ENCODE peak calls at places on chromosomes 11 and 22, in five cellular contexts. One of them, this sample, is unnamed. For H3K9me3, the result is how much of the 10 kb centered on the place peaks cover.

GRCh38 chr11:9153651-9154050 is 62.3 kb upstream of the SCUBE2 start:
- DNase-seq in naive thymus-derived CD4-positive, alpha-beta T cell: no peak
- DNase-seq in aorta: no peak
- DNase-seq in AG04450: no peak
- DNase-seq in upper lobe of right lung: no peak
- DNase-seq in this sample: no peak

GRCh38 chr22:30282616-30283046 is 6.7 kb downstream of the CASTOR1 start:
- DNase-seq in naive thymus-derived CD4-positive, alpha-beta T cell: no peak
- DNase-seq in aorta: no peak
- DNase-seq in AG04450: no peak
- DNase-seq in upper lobe of right lung: no peak
- DNase-seq in this sample: no peak

GRCh38 chr11:1603629-1604028 is 4.6 kb downstream of the KRTAP5-3 start:
- DNase-seq in naive thymus-derived CD4-positive, alpha-beta T cell: no peak
- DNase-seq in aorta: no peak
- DNase-seq in AG04450: no peak
- DNase-seq in upper lobe of right lung: no peak
- DNase-seq in this sample: no peak

GRCh38 chr22:29136715-29137700 is 64.2 kb downstream of the KREMEN1 start:
- DNase-seq in naive thymus-derived CD4-positive, alpha-beta T cell: no peak
- DNase-seq in aorta: no peak
- DNase-seq in AG04450: no peak
- DNase-seq in upper lobe of right lung: no peak
- DNase-seq in this sample: no peak

GRCh38 chr22:23119492-23120414 is 22.0 kb downstream of the RSPH14 start:
- DNase-seq in naive thymus-derived CD4-positive, alpha-beta T cell: peak
- DNase-seq in aorta: no peak
- DNase-seq in AG04450: no peak
- DNase-seq in upper lobe of right lung: no peak
- DNase-seq in this sample: peak

GRCh38 chr11:116558504-116559252 is 214.1 kb downstream of the BUD13 start:
- DNase-seq in naive thymus-derived CD4-positive, alpha-beta T cell: no peak
- DNase-seq in aorta: no peak
- DNase-seq in AG04450: no peak
- DNase-seq in upper lobe of right lung: no peak
- DNase-seq in this sample: no peak

GRCh38 chr11:84261707-84262106 is 975.5 kb upstream of the CCDC90B start:
- DNase-seq in naive thymus-derived CD4-positive, alpha-beta T cell: no peak
- DNase-seq in aorta: no peak
- DNase-seq in AG04450: no peak
- DNase-seq in upper lobe of right lung: no peak
- DNase-seq in this sample: no peak

GRCh38 chr22:50144005-50144614 is 26.4 kb upstream of the PANX2 start:
- DNase-seq in naive thymus-derived CD4-positive, alpha-beta T cell: no peak
- DNase-seq in aorta: peak
- DNase-seq in AG04450: no peak
- DNase-seq in upper lobe of right lung: no peak
- DNase-seq in this sample: no peak

GRCh38 chr11:65868076-65868667 is 4.4 kb downstream of the EFEMP2 start:
- DNase-seq in naive thymus-derived CD4-positive, alpha-beta T cell: no peak
- DNase-seq in aorta: peak
- DNase-seq in AG04450: no peak
- DNase-seq in upper lobe of right lung: no peak
- DNase-seq in this sample: no peak

GRCh38 chr11:76148941-76149613 is 57.2 kb downstream of the WNT11 start:
- DNase-seq in naive thymus-derived CD4-positive, alpha-beta T cell: no peak
- DNase-seq in aorta: peak
- DNase-seq in AG04450: no peak
- DNase-seq in upper lobe of right lung: no peak
- DNase-seq in this sample: no peak

GRCh38 chr22:25386538-25386884 is 167.1 kb downstream of the CRYBB2 start:
- DNase-seq in naive thymus-derived CD4-positive, alpha-beta T cell: no peak
- DNase-seq in aorta: no peak
- DNase-seq in AG04450: no peak
- DNase-seq in upper lobe of right lung: no peak
- DNase-seq in this sample: no peak

GRCh38 chr11:104124979-104125378 is 39.0 kb downstream of the PDGFD start:
- DNase-seq in naive thymus-derived CD4-positive, alpha-beta T cell: no peak
- DNase-seq in aorta: no peak
- DNase-seq in AG04450: no peak
- DNase-seq in upper lobe of right lung: no peak
- DNase-seq in this sample: no peak

GRCh38 chr11:10747733-10748132 is 3.3 kb upstream of the CTR9 start:
- DNase-seq in naive thymus-derived CD4-positive, alpha-beta T cell: no peak
- DNase-seq in aorta: no peak
- DNase-seq in AG04450: no peak
- DNase-seq in upper lobe of right lung: no peak
- DNase-seq in this sample: no peak

GRCh38 chr11:45333506-45333971 is 47.4 kb upstream of the SYT13 start:
- DNase-seq in naive thymus-derived CD4-positive, alpha-beta T cell: no peak
- DNase-seq in aorta: no peak
- DNase-seq in AG04450: no peak
- DNase-seq in upper lobe of right lung: no peak
- DNase-seq in this sample: no peak

GRCh38 chr22:44143596-44143995 is 37.1 kb upstream of the PARVG start:
- DNase-seq in naive thymus-derived CD4-positive, alpha-beta T cell: no peak
- DNase-seq in aorta: no peak
- DNase-seq in AG04450: no peak
- DNase-seq in upper lobe of right lung: no peak
- DNase-seq in this sample: no peak

GRCh38 chr22:27512283-27512761 is 289.2 kb downstream of the MN1 start:
- DNase-seq in naive thymus-derived CD4-positive, alpha-beta T cell: no peak
- DNase-seq in aorta: peak
- DNase-seq in AG04450: peak
- DNase-seq in upper lobe of right lung: no peak
- DNase-seq in this sample: no peak

GRCh38 chr22:19874307-19875060 is 19.8 kb upstream of the GNB1L start:
- DNase-seq in naive thymus-derived CD4-positive, alpha-beta T cell: peak
- DNase-seq in aorta: peak
- DNase-seq in AG04450: no peak
- DNase-seq in upper lobe of right lung: peak
- DNase-seq in this sample: peak

GRCh38 chr11:32053151-32053550 is 37.7 kb upstream of the RCN1 start:
- DNase-seq in naive thymus-derived CD4-positive, alpha-beta T cell: no peak
- DNase-seq in aorta: no peak
- DNase-seq in AG04450: no peak
- DNase-seq in upper lobe of right lung: no peak
- DNase-seq in this sample: no peak

GRCh38 chr11:10490398-10491232 is 35.6 kb downstream of the AMPD3 start:
- DNase-seq in naive thymus-derived CD4-positive, alpha-beta T cell: no peak
- DNase-seq in aorta: peak
- DNase-seq in AG04450: peak
- DNase-seq in upper lobe of right lung: no peak
- DNase-seq in this sample: no peak

GRCh38 chr11:44066732-44067131 is 662 bp downstream of the ACCS start:
- DNase-seq in naive thymus-derived CD4-positive, alpha-beta T cell: no peak
- DNase-seq in aorta: no peak
- DNase-seq in AG04450: peak
- DNase-seq in upper lobe of right lung: no peak
- DNase-seq in this sample: no peak

GRCh38 chr11:36885154-36885553 is 287.1 kb upstream of the RAG2 start:
- DNase-seq in naive thymus-derived CD4-positive, alpha-beta T cell: no peak
- DNase-seq in aorta: no peak
- DNase-seq in AG04450: no peak
- DNase-seq in upper lobe of right lung: no peak
- DNase-seq in this sample: no peak

GRCh38 chr22:33896801-33897620 is 23.3 kb downstream of the LARGE1 start:
- DNase-seq in naive thymus-derived CD4-positive, alpha-beta T cell: no peak
- DNase-seq in aorta: no peak
- DNase-seq in AG04450: no peak
- DNase-seq in upper lobe of right lung: no peak
- DNase-seq in this sample: no peak

GRCh38 chr11:131580466-131580865 is 210.1 kb downstream of the NTM start:
- DNase-seq in naive thymus-derived CD4-positive, alpha-beta T cell: no peak
- DNase-seq in aorta: no peak
- DNase-seq in AG04450: no peak
- DNase-seq in upper lobe of right lung: no peak
- DNase-seq in this sample: no peak

GRCh38 chr22:24975813-24976341 is 23.4 kb downstream of the KIAA1671 start:
- DNase-seq in naive thymus-derived CD4-positive, alpha-beta T cell: no peak
- DNase-seq in aorta: peak
- DNase-seq in AG04450: no peak
- DNase-seq in upper lobe of right lung: no peak
- DNase-seq in this sample: no peak

GRCh38 chr11:85076535-85077330 is 550.4 kb downstream of the DLG2 start:
- DNase-seq in naive thymus-derived CD4-positive, alpha-beta T cell: no peak
- DNase-seq in aorta: no peak
- DNase-seq in AG04450: no peak
- DNase-seq in upper lobe of right lung: no peak
- DNase-seq in this sample: no peak

GRCh38 chr11:111980062-111980461 is 42.9 kb downstream of the DIXDC1 start:
- DNase-seq in naive thymus-derived CD4-positive, alpha-beta T cell: no peak
- DNase-seq in aorta: no peak
- DNase-seq in AG04450: no peak
- DNase-seq in upper lobe of right lung: no peak
- DNase-seq in this sample: no peak

DNA sequence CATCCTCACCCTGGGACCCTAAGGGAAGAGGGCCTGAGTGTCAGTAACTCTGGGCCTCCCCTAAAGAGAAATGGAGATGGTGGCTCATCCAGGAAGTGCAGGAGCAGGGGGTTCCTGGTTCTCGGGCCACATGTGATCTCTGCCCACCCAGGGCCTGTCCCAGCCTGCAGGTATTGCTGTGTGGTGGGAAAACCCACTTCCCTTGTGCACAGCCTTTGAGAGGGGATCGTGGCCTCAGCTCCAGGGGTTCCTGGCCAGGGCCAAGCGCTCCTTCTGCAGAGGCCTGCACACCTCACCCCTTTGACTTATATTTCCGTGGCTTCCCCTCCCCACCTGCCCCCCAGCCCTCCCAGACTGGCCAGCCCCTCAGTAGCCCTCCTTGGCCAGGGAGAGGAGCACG is 213.5 kb downstream of the OR4C45 start:
- DNase-seq in naive thymus-derived CD4-positive, alpha-beta T cell: no peak
- DNase-seq in aorta: no peak
- DNase-seq in AG04450: no peak
- DNase-seq in upper lobe of right lung: no peak
- DNase-seq in this sample: no peak
- H3K9me3 ChIP-seq in naive thymus-derived CD4-positive, alpha-beta T cell: under half
- H3K9me3 ChIP-seq in aorta: under half
- H3K9me3 ChIP-seq in AG04450: under half
- H3K9me3 ChIP-seq in upper lobe of right lung: under half
- H3K9me3 ChIP-seq in this sample: under half

GRCh38 chr11:134913391-134913790 is 501.3 kb upstream of the B3GAT1 start:
- DNase-seq in naive thymus-derived CD4-positive, alpha-beta T cell: no peak
- DNase-seq in aorta: no peak
- DNase-seq in AG04450: no peak
- DNase-seq in upper lobe of right lung: no peak
- DNase-seq in this sample: no peak

GRCh38 chr11:134908583-134908982 is 496.5 kb upstream of the B3GAT1 start:
- DNase-seq in naive thymus-derived CD4-positive, alpha-beta T cell: no peak
- DNase-seq in aorta: no peak
- DNase-seq in AG04450: no peak
- DNase-seq in upper lobe of right lung: no peak
- DNase-seq in this sample: no peak

GRCh38 chr11:134915212-134915611 is 503.2 kb upstream of the B3GAT1 start:
- DNase-seq in naive thymus-derived CD4-positive, alpha-beta T cell: no peak
- DNase-seq in aorta: no peak
- DNase-seq in AG04450: no peak
- DNase-seq in upper lobe of right lung: no peak
- DNase-seq in this sample: no peak

GRCh38 chr11:134913999-134914590 is 502.1 kb upstream of the B3GAT1 start:
- DNase-seq in naive thymus-derived CD4-positive, alpha-beta T cell: no peak
- DNase-seq in aorta: no peak
- DNase-seq in AG04450: no peak
- DNase-seq in upper lobe of right lung: no peak
- DNase-seq in this sample: no peak

GRCh38 chr11:134911514-134912180 is 499.6 kb upstream of the B3GAT1 start:
- DNase-seq in naive thymus-derived CD4-positive, alpha-beta T cell: no peak
- DNase-seq in aorta: no peak
- DNase-seq in AG04450: no peak
- DNase-seq in upper lobe of right lung: no peak
- DNase-seq in this sample: no peak
- H3K9me3 ChIP-seq in naive thymus-derived CD4-positive, alpha-beta T cell: under half
- H3K9me3 ChIP-seq in aorta: under half
- H3K9me3 ChIP-seq in AG04450: under half
- H3K9me3 ChIP-seq in upper lobe of right lung: under half
- H3K9me3 ChIP-seq in this sample: under half

GRCh38 chr11:127492025-127492424 is 491.5 kb upstream of the KIRREL3 start:
- DNase-seq in naive thymus-derived CD4-positive, alpha-beta T cell: no peak
- DNase-seq in aorta: no peak
- DNase-seq in AG04450: no peak
- DNase-seq in upper lobe of right lung: no peak
- DNase-seq in this sample: no peak
- H3K9me3 ChIP-seq in naive thymus-derived CD4-positive, alpha-beta T cell: under half
- H3K9me3 ChIP-seq in aorta: under half
- H3K9me3 ChIP-seq in AG04450: under half
- H3K9me3 ChIP-seq in upper lobe of right lung: under half
- H3K9me3 ChIP-seq in this sample: under half

GRCh38 chr22:48338793-48339705 is 1488.6 kb downstream of the BRD1 start:
- DNase-seq in naive thymus-derived CD4-positive, alpha-beta T cell: no peak
- DNase-seq in aorta: peak
- DNase-seq in AG04450: no peak
- DNase-seq in upper lobe of right lung: no peak
- DNase-seq in this sample: no peak
- H3K9me3 ChIP-seq in naive thymus-derived CD4-positive, alpha-beta T cell: under half
- H3K9me3 ChIP-seq in aorta: under half
- H3K9me3 ChIP-seq in AG04450: half or more
- H3K9me3 ChIP-seq in upper lobe of right lung: under half
- H3K9me3 ChIP-seq in this sample: under half

GRCh38 chr11:34898474-34898873 is 17.7 kb downstream of the APIP start:
- DNase-seq in naive thymus-derived CD4-positive, alpha-beta T cell: no peak
- DNase-seq in aorta: no peak
- DNase-seq in AG04450: no peak
- DNase-seq in upper lobe of right lung: no peak
- DNase-seq in this sample: no peak

GRCh38 chr11:34897171-34897870 is 18.9 kb downstream of the APIP start:
- DNase-seq in naive thymus-derived CD4-positive, alpha-beta T cell: no peak
- DNase-seq in aorta: no peak
- DNase-seq in AG04450: no peak
- DNase-seq in upper lobe of right lung: no peak
- DNase-seq in this sample: no peak

GRCh38 chr11:34904421-34904950 is 11.7 kb downstream of the APIP start:
- DNase-seq in naive thymus-derived CD4-positive, alpha-beta T cell: no peak
- DNase-seq in aorta: no peak
- DNase-seq in AG04450: no peak
- DNase-seq in upper lobe of right lung: no peak
- DNase-seq in this sample: no peak

DNA sequence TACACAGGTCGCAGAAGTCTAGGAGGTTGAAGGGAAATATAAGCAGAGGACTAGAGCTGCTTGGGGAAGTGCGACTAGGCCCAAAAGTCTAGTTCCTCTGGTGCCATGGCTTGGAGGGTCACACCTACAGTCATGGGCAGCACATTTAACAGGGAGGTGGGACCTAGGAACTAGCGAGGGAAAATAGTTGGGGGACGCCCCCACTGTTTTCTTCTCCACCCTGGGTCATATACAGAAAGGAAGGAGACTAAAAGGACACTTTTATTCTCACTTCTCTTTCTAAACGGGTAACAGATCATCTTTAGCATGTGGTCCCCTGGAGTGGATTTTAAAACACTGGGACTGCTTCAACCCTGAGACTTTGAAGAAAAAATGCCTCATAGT is 16.6 kb downstream of the APIP start:
- DNase-seq in naive thymus-derived CD4-positive, alpha-beta T cell: no peak
- DNase-seq in aorta: no peak
- DNase-seq in AG04450: no peak
- DNase-seq in upper lobe of right lung: no peak
- DNase-seq in this sample: no peak
- H3K9me3 ChIP-seq in naive thymus-derived CD4-positive, alpha-beta T cell: under half
- H3K9me3 ChIP-seq in aorta: under half
- H3K9me3 ChIP-seq in AG04450: under half
- H3K9me3 ChIP-seq in upper lobe of right lung: under half
- H3K9me3 ChIP-seq in this sample: under half

This sample was measured in T-helper 17 cell.